ENCODE peak calls at places on chromosomes 1 and 21, in eight cellular contexts. One of them, this sample, is unnamed.
A peak's percentile ranks its signal among the peaks of the same experiment; 100 is the strongest.

GRCh38 chr1:94504601-94505000 is 37.0 kb downstream of the F3 start:
- DNase-seq in ascending aorta: no peak
- DNase-seq in right lobe of liver: no peak
- DNase-seq in fibroblast of lung: no peak
- DNase-seq in lung: no peak
- DNase-seq in effector memory CD4-positive, alpha-beta T cell: no peak
- DNase-seq in heart left ventricle: no peak
- DNase-seq in tibial artery: no peak
- DNase-seq in this sample: no peak

GRCh38 chr1:92585831-92586230 is 99.1 kb upstream of the GFI1 start:
- DNase-seq in tibial artery: no peak
- DNase-seq in heart left ventricle: no peak
- DNase-seq in fibroblast of lung: no peak
- DNase-seq in effector memory CD4-positive, alpha-beta T cell: no peak
- DNase-seq in ascending aorta: no peak
- DNase-seq in lung: no peak
- DNase-seq in right lobe of liver: no peak
- DNase-seq in this sample: no peak

GRCh38 chr1:228823200-228823599 is 87.9 kb downstream of the RHOU start:
- DNase-seq in tibial artery: no peak
- DNase-seq in effector memory CD4-positive, alpha-beta T cell: no peak
- DNase-seq in fibroblast of lung: no peak
- DNase-seq in lung: peak; percentile 1
- DNase-seq in right lobe of liver: no peak
- DNase-seq in heart left ventricle: no peak
- DNase-seq in ascending aorta: no peak
- DNase-seq in this sample: no peak

GRCh38 chr21:31273278-31273677 is 70.8 kb downstream of the TIAM1 start:
- DNase-seq in right lobe of liver: no peak
- DNase-seq in effector memory CD4-positive, alpha-beta T cell: no peak
- DNase-seq in fibroblast of lung: no peak
- DNase-seq in lung: no peak
- DNase-seq in heart left ventricle: no peak
- DNase-seq in ascending aorta: no peak
- DNase-seq in tibial artery: no peak
- DNase-seq in this sample: no peak

GRCh38 chr1:1614204-1614953 is 921 bp upstream of the MIB2 start:
- DNase-seq in ascending aorta: no peak
- DNase-seq in tibial artery: no peak
- DNase-seq in effector memory CD4-positive, alpha-beta T cell: peak; percentile 48
- DNase-seq in lung: peak; percentile 69
- DNase-seq in heart left ventricle: peak; percentile 51
- DNase-seq in right lobe of liver: no peak
- DNase-seq in fibroblast of lung: peak; percentile 62
- DNase-seq in this sample: no peak

GRCh38 chr21:42565886-42566523 is 52.4 kb downstream of the SLC37A1 start:
- DNase-seq in right lobe of liver: peak; percentile 31
- DNase-seq in ascending aorta: no peak
- DNase-seq in heart left ventricle: no peak
- DNase-seq in lung: no peak
- DNase-seq in fibroblast of lung: no peak
- DNase-seq in effector memory CD4-positive, alpha-beta T cell: no peak
- DNase-seq in tibial artery: peak; percentile 8
- DNase-seq in this sample: no peak

GRCh38 chr1:99731384-99731783 is 35.1 kb downstream of the FRRS1 start:
- DNase-seq in fibroblast of lung: peak; percentile 43
- DNase-seq in lung: no peak
- DNase-seq in heart left ventricle: no peak
- DNase-seq in effector memory CD4-positive, alpha-beta T cell: no peak
- DNase-seq in ascending aorta: no peak
- DNase-seq in tibial artery: no peak
- DNase-seq in right lobe of liver: no peak
- DNase-seq in this sample: no peak

GRCh38 chr1:228830954-228831481 is 95.7 kb downstream of the RHOU start:
- DNase-seq in right lobe of liver: no peak
- DNase-seq in lung: no peak
- DNase-seq in heart left ventricle: no peak
- DNase-seq in fibroblast of lung: peak; percentile 45
- DNase-seq in effector memory CD4-positive, alpha-beta T cell: no peak
- DNase-seq in ascending aorta: no peak
- DNase-seq in tibial artery: no peak
- DNase-seq in this sample: no peak

GRCh38 chr1:177547200-177547599 is 376.4 kb downstream of the BRINP2 start:
- DNase-seq in effector memory CD4-positive, alpha-beta T cell: no peak
- DNase-seq in right lobe of liver: no peak
- DNase-seq in lung: no peak
- DNase-seq in ascending aorta: no peak
- DNase-seq in tibial artery: no peak
- DNase-seq in fibroblast of lung: no peak
- DNase-seq in heart left ventricle: no peak
- DNase-seq in this sample: no peak

GRCh38 chr1:200053091-200053490 is 25.6 kb downstream of the NR5A2 start:
- DNase-seq in heart left ventricle: no peak
- DNase-seq in effector memory CD4-positive, alpha-beta T cell: no peak
- DNase-seq in fibroblast of lung: peak; percentile 48
- DNase-seq in ascending aorta: no peak
- DNase-seq in right lobe of liver: no peak
- DNase-seq in lung: no peak
- DNase-seq in tibial artery: no peak
- DNase-seq in this sample: no peak

GRCh38 chr1:43373034-43373940 is 5.5 kb upstream of the ELOVL1 start:
- DNase-seq in fibroblast of lung: peak; percentile 79
- DNase-seq in tibial artery: no peak
- DNase-seq in right lobe of liver: peak; percentile 73
- DNase-seq in lung: no peak
- DNase-seq in ascending aorta: no peak
- DNase-seq in heart left ventricle: peak; percentile 48
- DNase-seq in effector memory CD4-positive, alpha-beta T cell: no peak
- DNase-seq in this sample: peak; percentile 80

GRCh38 chr1:51750729-51751128 is 127.8 kb downstream of the NRDC start:
- DNase-seq in tibial artery: no peak
- DNase-seq in effector memory CD4-positive, alpha-beta T cell: no peak
- DNase-seq in heart left ventricle: no peak
- DNase-seq in ascending aorta: no peak
- DNase-seq in lung: no peak
- DNase-seq in right lobe of liver: no peak
- DNase-seq in fibroblast of lung: peak; percentile 54
- DNase-seq in this sample: no peak

GRCh38 chr1:169119405-169119804 is 12.9 kb downstream of the ATP1B1 start:
- DNase-seq in effector memory CD4-positive, alpha-beta T cell: no peak
- DNase-seq in ascending aorta: no peak
- DNase-seq in heart left ventricle: no peak
- DNase-seq in lung: no peak
- DNase-seq in fibroblast of lung: no peak
- DNase-seq in right lobe of liver: no peak
- DNase-seq in tibial artery: no peak
- DNase-seq in this sample: no peak

GRCh38 chr1:11918779-11919519 is 7.3 kb downstream of the KIAA2013 start:
- DNase-seq in heart left ventricle: peak; percentile 91
- DNase-seq in fibroblast of lung: peak; percentile 74
- DNase-seq in effector memory CD4-positive, alpha-beta T cell: no peak
- DNase-seq in ascending aorta: peak; percentile 68
- DNase-seq in lung: no peak
- DNase-seq in right lobe of liver: no peak
- DNase-seq in tibial artery: peak; percentile 80
- DNase-seq in this sample: peak; percentile 87

GRCh38 chr1:234851450-234852438 is 241.8 kb upstream of the IRF2BP2 start:
- DNase-seq in fibroblast of lung: no peak
- DNase-seq in effector memory CD4-positive, alpha-beta T cell: no peak
- DNase-seq in right lobe of liver: peak; percentile 44
- DNase-seq in tibial artery: no peak
- DNase-seq in heart left ventricle: no peak
- DNase-seq in ascending aorta: no peak
- DNase-seq in lung: no peak
- DNase-seq in this sample: peak; percentile 91

DNA sequence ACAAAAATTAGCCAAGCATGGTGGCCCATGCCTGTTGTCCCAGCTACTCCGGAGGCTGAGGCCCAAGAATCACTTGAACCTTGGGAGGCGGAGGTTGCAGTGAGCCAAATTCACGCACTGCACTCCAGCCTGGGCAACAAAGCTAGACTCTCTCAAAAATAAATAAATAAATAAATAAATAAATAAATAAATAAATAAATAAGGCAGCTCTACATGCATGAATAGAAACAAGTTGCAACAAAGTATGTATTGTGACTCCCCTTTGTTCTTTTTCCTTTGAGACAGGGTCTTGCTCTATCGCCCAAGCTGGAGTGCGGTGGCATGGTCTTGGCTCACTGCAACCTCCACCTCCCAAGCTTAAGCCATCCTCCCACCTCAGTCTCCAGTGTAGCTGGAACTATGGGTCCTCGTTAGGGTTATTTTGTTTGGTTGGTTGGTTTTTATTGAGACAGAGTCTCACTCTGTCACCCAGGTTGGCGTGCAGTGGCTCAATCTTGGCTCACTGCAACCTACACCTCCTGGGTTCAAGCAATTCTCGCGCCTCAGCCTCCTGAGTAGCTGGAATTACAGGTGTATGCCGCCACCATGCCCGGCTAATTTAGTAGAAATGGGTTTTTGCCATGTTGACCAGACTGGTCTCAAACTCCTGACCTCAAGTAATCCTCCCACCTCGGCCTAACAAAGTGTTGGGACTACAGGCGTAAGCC is 8.0 kb downstream of the USP48 start:
- DNase-seq in tibial artery: no peak
- DNase-seq in heart left ventricle: no peak
- DNase-seq in effector memory CD4-positive, alpha-beta T cell: no peak
- DNase-seq in ascending aorta: no peak
- DNase-seq in fibroblast of lung: no peak
- DNase-seq in right lobe of liver: no peak
- DNase-seq in lung: no peak
- DNase-seq in this sample: no peak
- H3K9me3 ChIP-seq in tibial artery: no peaks in the 10 kb centered on the region
- H3K9me3 ChIP-seq in heart left ventricle: peaks cover 10% of the 10 kb centered on the region
- H3K9me3 ChIP-seq in effector memory CD4-positive, alpha-beta T cell: no peaks in the 10 kb centered on the region
- H3K9me3 ChIP-seq in ascending aorta: no peaks in the 10 kb centered on the region
- H3K9me3 ChIP-seq in fibroblast of lung: no peaks in the 10 kb centered on the region
- H3K9me3 ChIP-seq in right lobe of liver: no peaks in the 10 kb centered on the region
- H3K9me3 ChIP-seq in lung: no peaks in the 10 kb centered on the region
- H3K9me3 ChIP-seq in this sample: no peaks in the 10 kb centered on the region

GRCh38 chr1:224348137-224348536 is 8.5 kb upstream of the CNIH4 start:
- DNase-seq in effector memory CD4-positive, alpha-beta T cell: no peak
- DNase-seq in tibial artery: no peak
- DNase-seq in ascending aorta: no peak
- DNase-seq in fibroblast of lung: no peak
- DNase-seq in right lobe of liver: no peak
- DNase-seq in lung: no peak
- DNase-seq in heart left ventricle: no peak
- DNase-seq in this sample: no peak

GRCh38 chr1:224339422-224340033 is 9.6 kb upstream of the NVL start:
- DNase-seq in tibial artery: no peak
- DNase-seq in ascending aorta: no peak
- DNase-seq in heart left ventricle: no peak
- DNase-seq in lung: no peak
- DNase-seq in right lobe of liver: peak; percentile 33
- DNase-seq in fibroblast of lung: no peak
- DNase-seq in effector memory CD4-positive, alpha-beta T cell: no peak
- DNase-seq in this sample: no peak

GRCh38 chr1:224340711-224341384 is 10.9 kb upstream of the NVL start:
- DNase-seq in tibial artery: no peak
- DNase-seq in right lobe of liver: peak; percentile 50
- DNase-seq in effector memory CD4-positive, alpha-beta T cell: peak; percentile 3
- DNase-seq in lung: no peak
- DNase-seq in heart left ventricle: no peak
- DNase-seq in fibroblast of lung: peak; percentile 3
- DNase-seq in ascending aorta: no peak
- DNase-seq in this sample: peak; percentile 21

GRCh38 chr1:224338150-224338838 is 8.3 kb upstream of the NVL start:
- DNase-seq in lung: peak; percentile 76
- DNase-seq in tibial artery: no peak
- DNase-seq in heart left ventricle: no peak
- DNase-seq in ascending aorta: no peak
- DNase-seq in effector memory CD4-positive, alpha-beta T cell: no peak
- DNase-seq in fibroblast of lung: no peak
- DNase-seq in right lobe of liver: peak; percentile 15
- DNase-seq in this sample: no peak

GRCh38 chr1:224343679-224344078 is 13.0 kb upstream of the CNIH4 start:
- DNase-seq in fibroblast of lung: peak; percentile 10
- DNase-seq in right lobe of liver: no peak
- DNase-seq in tibial artery: no peak
- DNase-seq in ascending aorta: no peak
- DNase-seq in heart left ventricle: no peak
- DNase-seq in lung: no peak
- DNase-seq in effector memory CD4-positive, alpha-beta T cell: no peak
- DNase-seq in this sample: no peak
- H3K4me3 ChIP-seq in fibroblast of lung: no peak overlapping the region
- H3K4me3 ChIP-seq in right lobe of liver: no peak overlapping the region
- H3K4me3 ChIP-seq in tibial artery: no peak overlapping the region
- H3K4me3 ChIP-seq in ascending aorta: no peak overlapping the region
- H3K4me3 ChIP-seq in heart left ventricle: no peak overlapping the region
- H3K4me3 ChIP-seq in lung: no peak overlapping the region
- H3K4me3 ChIP-seq in effector memory CD4-positive, alpha-beta T cell: no peak overlapping the region
- H3K4me3 ChIP-seq in this sample: no peak overlapping the region

GRCh38 chr21:34133392-34133791 is 60.0 kb downstream of the MRPS6 start:
- DNase-seq in tibial artery: no peak
- DNase-seq in ascending aorta: no peak
- DNase-seq in effector memory CD4-positive, alpha-beta T cell: no peak
- DNase-seq in right lobe of liver: no peak
- DNase-seq in fibroblast of lung: no peak
- DNase-seq in heart left ventricle: no peak
- DNase-seq in lung: no peak
- DNase-seq in this sample: no peak

GRCh38 chr21:34132905-34133304 is 59.5 kb downstream of the MRPS6 start:
- DNase-seq in ascending aorta: no peak
- DNase-seq in tibial artery: no peak
- DNase-seq in effector memory CD4-positive, alpha-beta T cell: no peak
- DNase-seq in fibroblast of lung: no peak
- DNase-seq in right lobe of liver: no peak
- DNase-seq in heart left ventricle: no peak
- DNase-seq in lung: no peak
- DNase-seq in this sample: no peak

GRCh38 chr21:34133802-34134201 is 60.4 kb downstream of the MRPS6 start:
- DNase-seq in right lobe of liver: no peak
- DNase-seq in tibial artery: no peak
- DNase-seq in heart left ventricle: no peak
- DNase-seq in lung: no peak
- DNase-seq in fibroblast of lung: no peak
- DNase-seq in ascending aorta: no peak
- DNase-seq in effector memory CD4-positive, alpha-beta T cell: no peak
- DNase-seq in this sample: no peak

GRCh38 chr21:34132202-34132601 is 58.8 kb downstream of the MRPS6 start:
- DNase-seq in heart left ventricle: no peak
- DNase-seq in tibial artery: no peak
- DNase-seq in right lobe of liver: no peak
- DNase-seq in effector memory CD4-positive, alpha-beta T cell: no peak
- DNase-seq in fibroblast of lung: no peak
- DNase-seq in lung: no peak
- DNase-seq in ascending aorta: no peak
- DNase-seq in this sample: no peak

GRCh38 chr21:34135330-34135729 is 62.0 kb downstream of the MRPS6 start:
- DNase-seq in tibial artery: no peak
- DNase-seq in lung: no peak
- DNase-seq in ascending aorta: no peak
- DNase-seq in effector memory CD4-positive, alpha-beta T cell: no peak
- DNase-seq in fibroblast of lung: no peak
- DNase-seq in heart left ventricle: no peak
- DNase-seq in right lobe of liver: no peak
- DNase-seq in this sample: no peak
- H3K36me3 ChIP-seq in tibial artery: peaks cover 9% of the 10 kb centered on the region
- H3K36me3 ChIP-seq in lung: no peaks in the 10 kb centered on the region
- H3K36me3 ChIP-seq in ascending aorta: peaks cover 6% of the 10 kb centered on the region
- H3K36me3 ChIP-seq in effector memory CD4-positive, alpha-beta T cell: peaks cover 15% of the 10 kb centered on the region
- H3K36me3 ChIP-seq in fibroblast of lung: peaks cover 5% of the 10 kb centered on the region
- H3K36me3 ChIP-seq in heart left ventricle: no peaks in the 10 kb centered on the region
- H3K36me3 ChIP-seq in right lobe of liver: no peaks in the 10 kb centered on the region
- H3K36me3 ChIP-seq in this sample: peaks cover 81% of the 10 kb centered on the region

GRCh38 chr1:40469327-40469726 is 7.8 kb upstream of the ZFP69 start:
- DNase-seq in effector memory CD4-positive, alpha-beta T cell: no peak
- DNase-seq in heart left ventricle: no peak
- DNase-seq in lung: no peak
- DNase-seq in tibial artery: no peak
- DNase-seq in fibroblast of lung: no peak
- DNase-seq in ascending aorta: no peak
- DNase-seq in right lobe of liver: no peak
- DNase-seq in this sample: no peak
- H3K9me3 ChIP-seq in effector memory CD4-positive, alpha-beta T cell: peaks cover 50% of the 10 kb centered on the region
- H3K9me3 ChIP-seq in heart left ventricle: peaks cover 88% of the 10 kb centered on the region
- H3K9me3 ChIP-seq in lung: peaks cover 35% of the 10 kb centered on the region
- H3K9me3 ChIP-seq in tibial artery: peaks cover 7% of the 10 kb centered on the region
- H3K9me3 ChIP-seq in fibroblast of lung: no peaks in the 10 kb centered on the region
- H3K9me3 ChIP-seq in ascending aorta: peaks cover 77% of the 10 kb centered on the region
- H3K9me3 ChIP-seq in right lobe of liver: peaks cover 40% of the 10 kb centered on the region
- H3K9me3 ChIP-seq in this sample: peaks cover 42% of the 10 kb centered on the region